ENCODE peak calls at places on chromosomes 16 and 17, in five cellular contexts. Z is IMR-90, M is A549, Q is K562, B is HepG2. D is an unnamed sample.
A peak's percentile ranks its signal among the peaks of the same experiment; 100 is the strongest.

GRCh38 chr16:733382-734207 is 6.7 kb downstream of the HAGHL start:
- DNase-seq in Z (no peak), M (peak; percentile 50), Q (peak; percentile 53), B (no peak), D (peak; percentile 84)

GRCh38 chr16:55039511-55039910 is 108.8 kb downstream of the IRX5 start:
- DNase-seq in Z (no peak), M (no peak), Q (no peak), B (no peak), D (no peak)

GRCh38 chr17:7862692-7863437 is 5.1 kb downstream of the CYB5D1 start:
- DNase-seq in Z (peak; percentile 54), M (peak; percentile 66), Q (peak; percentile 48), B (peak; percentile 91), D (peak; percentile 78)

GRCh38 chr17:63358111-63358839 is 87.8 kb downstream of the CYB561 start:
- DNase-seq in Z (peak; percentile 94), M (peak; percentile 21), Q (no peak), B (no peak), D (no peak)

GRCh38 chr16:52921104-52921503 is 131.6 kb downstream of the CHD9NB start:
- DNase-seq in Z (no peak), M (no peak), Q (no peak), B (no peak), D (no peak)

GRCh38 chr16:49027420-49027819 is 254.2 kb downstream of the CBLN1 start:
- DNase-seq in Z (no peak), M (no peak), Q (no peak), B (no peak), D (no peak)

GRCh38 chr16:27220527-27220926 is 17.2 kb downstream of the KDM8 start:
- DNase-seq in Z (no peak), M (no peak), Q (no peak), B (no peak), D (no peak)

GRCh38 chr17:28842282-28843012 is at the start of gene FAM222B:
- DNase-seq in Z (peak; percentile 76), M (peak; percentile 87), Q (peak; percentile 100), B (peak; percentile 79), D (peak; percentile 54)

GRCh38 chr17:72304859-72305258 is 184.0 kb downstream of the SOX9 start:
- DNase-seq in Z (no peak), M (no peak), Q (no peak), B (no peak), D (no peak)

GRCh38 chr17:67467500-67468481 is 90.7 kb downstream of the PITPNC1 start:
- DNase-seq in Z (no peak), M (no peak), Q (no peak), B (no peak), D (no peak)

GRCh38 chr17:38421224-38421841 is 6.9 kb upstream of the ARHGAP23 start:
- DNase-seq in Z (peak; percentile 69), M (no peak), Q (no peak), B (no peak), D (no peak)

GRCh38 chr16:77344306-77344705 is 90.5 kb downstream of the ADAMTS18 start:
- DNase-seq in Z (no peak), M (no peak), Q (no peak), B (no peak), D (no peak)

GRCh38 chr16:87419971-87420370 is 27.8 kb downstream of the MAP1LC3B start:
- DNase-seq in Z (no peak), M (no peak), Q (no peak), B (no peak), D (no peak)

GRCh38 chr17:39746145-39746461 is 8.4 kb downstream of the GRB7 start:
- DNase-seq in Z (no peak), M (no peak), Q (no peak), B (no peak), D (no peak)

GRCh38 chr17:38893612-38894011 is 23.8 kb downstream of the LASP1 start:
- DNase-seq in Z (no peak), M (no peak), Q (no peak), B (no peak), D (no peak)

GRCh38 chr17:40121886-40122465 is at the start of gene MSL1:
- DNase-seq in Z (peak; percentile 68), M (peak; percentile 83), Q (peak; percentile 94), B (peak; percentile 70), D (no peak)

GRCh38 chr16:11025120-11025531 is 80.8 kb downstream of the CLEC16A start:
- DNase-seq in Z (no peak), M (no peak), Q (no peak), B (no peak), D (no peak)

GRCh38 chr17:77744268-77744988 is 214.1 kb upstream of the TNRC6C start:
- DNase-seq in Z (no peak), M (no peak), Q (no peak), B (no peak), D (no peak)

GRCh38 chr17:79981661-79982101 is 54.0 kb downstream of the TBC1D16 start:
- DNase-seq in Z (no peak), M (no peak), Q (no peak), B (no peak), D (no peak)

DNA sequence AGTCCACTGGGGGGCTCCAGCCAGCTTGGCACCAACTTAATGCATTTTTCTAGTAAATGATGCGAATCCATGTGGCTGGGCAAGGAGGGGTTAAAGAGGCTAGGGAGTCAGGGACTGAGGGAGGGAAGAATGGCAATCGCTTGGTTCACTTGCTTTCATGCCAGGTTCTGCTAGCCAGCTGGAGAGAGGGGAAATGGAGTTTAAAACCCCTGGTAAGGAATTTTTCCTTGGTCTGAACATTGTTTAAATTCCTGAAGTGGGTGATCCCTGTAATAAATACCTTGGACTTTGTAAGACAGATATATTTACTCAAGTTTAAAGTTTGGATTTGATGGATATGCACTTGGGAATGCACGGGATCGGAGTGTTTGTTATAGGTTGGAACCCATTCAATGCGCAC is 22.8 kb downstream of the ANKFN1 start:
- DNase-seq in Z (peak; percentile 36), M (no peak), Q (no peak), B (no peak), D (no peak)
- TF ChIP-seq MAFK in Z (no peak), M (no peak), Q (no peak), B (no peak), D (no peak)

DNA sequence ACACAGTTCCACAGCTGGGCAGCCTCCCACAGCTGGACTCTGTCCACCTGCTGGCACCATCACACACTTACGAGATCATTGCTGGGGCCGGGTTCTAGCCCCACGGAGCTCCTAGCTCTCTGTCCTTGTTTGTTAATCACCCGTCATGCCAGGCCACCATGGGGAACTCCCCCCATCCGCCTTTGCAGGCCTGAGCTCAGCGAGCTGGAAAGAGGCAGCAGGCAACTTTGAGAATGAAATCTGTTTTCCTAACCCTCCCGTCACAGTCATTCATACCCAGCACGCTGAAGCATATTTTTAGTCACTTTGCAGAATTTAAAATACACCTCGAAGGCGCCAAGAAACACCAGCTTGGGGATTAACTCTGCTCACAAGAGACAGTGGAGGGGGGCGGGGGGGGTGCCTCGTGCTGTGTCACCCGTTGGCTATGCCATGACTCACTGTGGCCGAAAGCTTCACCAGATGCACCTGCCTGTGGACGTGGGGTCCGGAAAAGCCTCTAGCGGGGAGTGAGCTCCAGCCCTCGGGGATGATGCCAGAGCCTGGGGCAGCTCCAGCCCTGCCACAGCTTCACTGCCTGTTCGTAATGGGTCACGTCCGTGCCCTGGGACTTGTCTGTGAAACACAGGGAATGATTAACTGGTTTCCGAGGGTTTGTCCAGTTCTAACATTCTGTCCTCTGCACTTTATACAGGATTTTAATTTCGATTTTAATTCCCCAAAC is 1.4 kb upstream of the SPNS2 start:
- DNase-seq in Z (peak; percentile 52), M (no peak), Q (no peak), B (no peak), D (no peak)
- TF ChIP-seq MAFK in Z (no peak), M (no peak), Q (no peak), B (no peak), D (no peak)

GRCh38 chr17:33142703-33143299 is 150.3 kb downstream of the ASIC2 start:
- DNase-seq in Z (peak; percentile 24), M (peak; percentile 38), Q (peak; percentile 61), B (no peak), D (no peak)
- TF ChIP-seq MAFK in Z (no peak), M (no peak), Q (no peak), B (no peak), D (no peak)

GRCh38 chr17:49575524-49576120 is at the start of gene NXPH3:
- DNase-seq in Z (peak; percentile 19), M (peak; percentile 64), Q (peak; percentile 86), B (peak; percentile 47), D (no peak)

GRCh38 chr17:49576906-49577650 is 1.4 kb downstream of the NXPH3 start:
- DNase-seq in Z (no peak), M (no peak), Q (no peak), B (no peak), D (no peak)

GRCh38 chr17:49574945-49575523 is 637 bp upstream of the NXPH3 start:
- DNase-seq in Z (no peak), M (no peak), Q (no peak), B (no peak), D (no peak)

GRCh38 chr17:49577651-49577935 is 1.9 kb downstream of the NXPH3 start:
- DNase-seq in Z (no peak), M (no peak), Q (no peak), B (no peak), D (no peak)

GRCh38 chr17:49576121-49576905 is 642 bp downstream of the NXPH3 start:
- DNase-seq in Z (peak; percentile 24), M (peak; percentile 33), Q (peak; percentile 85), B (no peak), D (no peak)
- TF ChIP-seq MAFK in Z (no peak), M (no peak), Q (no peak), B (no peak), D (no peak)